ENCODE peak calls at places on chromosomes 2 and 18, in nine cellular contexts. D is iris pigment epithelial cell; N is mesendoderm; E is sciatic nerve; L is activated CD4-positive, alpha-beta T cell treated with anti-CD3 and anti-CD28 coated beads for 48 hours; C is activated B cell treated with CpG ODN at 0.5 μM for 24 hours; F is LoVo; G is ELR; I is fibroblast of the conjunctiva. A is an unnamed sample.

GRCh38 chr2:240440251-240440650 is 4.8 kb downstream of the GPC1 start:
- DNase-seq in E (no peak), I (no peak), C (no peak), G (no peak), F (no peak), D (no peak), L (no peak), N (no peak), A (peak; percentile 11)

GRCh38 chr18:32768646-32769206 is 4.1 kb downstream of the KLHL14 start:
- DNase-seq in L (no peak), F (no peak), C (no peak), G (no peak), N (no peak), D (no peak), E (no peak), I (no peak), A (no peak)

GRCh38 chr2:208791257-208791656 is 384.7 kb downstream of the PTH2R start:
- DNase-seq in L (no peak), F (no peak), E (no peak), N (no peak), G (no peak), I (no peak), D (no peak), C (no peak), A (no peak)

GRCh38 chr2:177604291-177605065 is 211.9 kb downstream of the AGPS start:
- DNase-seq in G (peak; percentile 75), E (no peak), I (peak; percentile 65), F (peak; percentile 25), D (peak; percentile 68), L (no peak), C (no peak), N (peak; percentile 84), A (no peak)

GRCh38 chr2:128196026-128196822 is 105.2 kb downstream of the UGGT1 start:
- DNase-seq in E (no peak), F (no peak), D (peak; percentile 62), I (no peak), G (peak; percentile 12), N (peak; percentile 93), L (peak; percentile 22), C (no peak), A (no peak)

GRCh38 chr2:76813084-76813483 is 709.1 kb downstream of the LRRTM4 start:
- DNase-seq in G (no peak), F (no peak), C (no peak), I (no peak), E (no peak), N (no peak), L (no peak), D (no peak), A (no peak)

GRCh38 chr2:23788100-23788499 is 138.8 kb downstream of the ATAD2B start:
- DNase-seq in E (no peak), F (no peak), C (no peak), L (no peak), D (no peak), G (no peak), I (no peak), N (no peak), A (no peak)

GRCh38 chr2:17646096-17646554 is 105.6 kb downstream of the VSNL1 start:
- DNase-seq in E (no peak), D (peak; percentile 83), I (peak; percentile 68), N (peak; percentile 81), L (peak; percentile 62), F (peak; percentile 82), C (no peak), G (peak; percentile 81), A (peak; percentile 25)

GRCh38 chr2:86366651-86367500 is 29.4 kb upstream of the REEP1 start:
- DNase-seq in E (no peak), I (no peak), C (no peak), N (no peak), D (no peak), F (no peak), G (no peak), L (no peak), A (no peak)

GRCh38 chr2:9897331-9897737 is 54.1 kb downstream of the TAF1B start:
- DNase-seq in D (peak; percentile 98), N (peak; percentile 29), E (peak; percentile 83), L (peak; percentile 87), G (peak; percentile 93), F (peak; percentile 70), I (peak; percentile 96), C (no peak), A (peak; percentile 69)

GRCh38 chr2:148253716-148254115 is 232.8 kb downstream of the MBD5 start:
- DNase-seq in E (no peak), L (no peak), C (no peak), D (peak; percentile 23), F (no peak), N (peak; percentile 54), I (no peak), G (peak; percentile 10), A (no peak)

GRCh38 chr2:30134582-30134981 is 12.2 kb upstream of the YPEL5 start:
- DNase-seq in D (no peak), C (no peak), G (no peak), L (no peak), I (no peak), N (no peak), F (no peak), E (no peak), A (no peak)

GRCh38 chr18:79528296-79528695 is 132.6 kb downstream of the NFATC1 start:
- DNase-seq in I (no peak), C (no peak), E (peak; percentile 58), F (no peak), D (no peak), G (no peak), N (no peak), L (no peak), A (no peak)

GRCh38 chr2:216857131-216857550 is 2.7 kb downstream of the TNP1 start:
- DNase-seq in I (no peak), N (peak; percentile 56), D (peak; percentile 9), E (no peak), L (peak; percentile 34), G (peak; percentile 58), C (no peak), F (no peak), A (no peak)

GRCh38 chr18:7919565-7919964 is 352.4 kb downstream of the PTPRM start:
- DNase-seq in E (no peak), F (no peak), D (peak; percentile 43), I (no peak), G (no peak), C (no peak), N (no peak), L (no peak), A (no peak)

GRCh38 chr2:222935688-222936298 is 75.0 kb downstream of the ACSL3 start:
- DNase-seq in F (no peak), N (no peak), L (no peak), I (no peak), D (no peak), C (no peak), E (no peak), G (no peak), A (no peak)

GRCh38 chr2:230868151-230868946 is 3.6 kb downstream of the ITM2C start:
- DNase-seq in G (no peak), N (peak; percentile 91), I (no peak), E (no peak), C (no peak), F (no peak), L (no peak), D (no peak), A (no peak)

GRCh38 chr2:105760639-105761337 is 16.1 kb downstream of the NCK2 start:
- DNase-seq in I (no peak), N (no peak), F (no peak), D (no peak), L (peak; percentile 2), C (no peak), E (no peak), G (no peak), A (no peak)